ENCODE peak calls at places on chromosomes 2 and 18, in five cellular contexts. M is 8988T, S is HCT116, F is memory B cell, J is posterior cingulate gyrus. P is an unnamed sample.

GRCh38 chr2:54599914-54600313 is 123.5 kb upstream of the EML6 start:
- DNase-seq in M (no peak), S (no peak), F (no peak), J (no peak), P (peak)

GRCh38 chr2:40173276-40173675 is 278.6 kb downstream of the SLC8A1 start:
- DNase-seq in M (no peak), S (no peak), F (no peak), J (no peak), P (no peak)

GRCh38 chr2:30232027-30232800 is 880 bp downstream of the LBH start:
- DNase-seq in M (no peak), S (no peak), F (peak), J (no peak), P (no peak)

GRCh38 chr2:216637472-216637871 is 4.3 kb downstream of the IGFBP2 start:
- DNase-seq in M (no peak), S (no peak), F (no peak), J (no peak), P (no peak)

GRCh38 chr18:32889620-32890593 is 117.1 kb upstream of the KLHL14 start:
- DNase-seq in M (no peak), S (no peak), F (no peak), J (no peak), P (no peak)

GRCh38 chr2:10759151-10759714 is 37.8 kb downstream of the ATP6V1C2 start:
- DNase-seq in M (no peak), S (no peak), F (no peak), J (no peak), P (no peak)

GRCh38 chr2:63983986-63984605 is 35.1 kb downstream of the VPS54 start:
- DNase-seq in M (no peak), S (no peak), F (no peak), J (no peak), P (no peak)

GRCh38 chr2:3778016-3778415 is 74.6 kb downstream of the DCDC2C start:
- DNase-seq in M (no peak), S (no peak), F (no peak), J (no peak), P (no peak)

GRCh38 chr2:189933911-189934399 is 128.6 kb downstream of the MSTN start:
- DNase-seq in M (peak), S (no peak), F (no peak), J (no peak), P (no peak)

GRCh38 chr2:133769036-133769435 is 200.8 kb upstream of the NCKAP5 start:
- DNase-seq in M (no peak), S (no peak), F (no peak), J (no peak), P (no peak)

GRCh38 chr2:240790370-240791210 is 29.4 kb downstream of the KIF1A start:
- DNase-seq in M (no peak), S (no peak), F (no peak), J (no peak), P (no peak)

GRCh38 chr2:72932805-72933204 is 15.5 kb downstream of the EMX1 start:
- DNase-seq in M (no peak), S (no peak), F (no peak), J (no peak), P (no peak)

GRCh38 chr2:8692783-8693768 is 11.2 kb downstream of the ID2 start:
- DNase-seq in M (peak), S (no peak), F (no peak), J (no peak), P (peak)

GRCh38 chr2:41042343-41042742 is 590.5 kb upstream of the SLC8A1 start:
- DNase-seq in M (no peak), S (no peak), F (no peak), J (no peak), P (no peak)

GRCh38 chr2:234290671-234291070 is 206.2 kb downstream of the ARL4C start:
- DNase-seq in M (no peak), S (no peak), F (peak), J (no peak), P (no peak)

GRCh38 chr2:161335626-161336025 is 27.4 kb downstream of the PSMD14 start:
- DNase-seq in M (no peak), S (no peak), F (no peak), J (no peak), P (no peak)

GRCh38 chr18:63708650-63709049 is 5.9 kb downstream of the SERPINB11 start:
- DNase-seq in M (no peak), S (no peak), F (no peak), J (no peak), P (no peak)